ENCODE peak calls at places on chromosomes 11 and 22, in four cellular contexts. X, V, H and O are unnamed samples. For H3K4me1, the result is how much of the 10 kb centered on the place peaks cover.

GRCh38 chr11:66280428-66280827 is 2.5 kb downstream of the CNIH2 start:
- DNase-seq in H (no peak), X (no peak), V (no peak), O (no peak)

GRCh38 chr11:76810151-76810853 is 27.1 kb downstream of the TSKU start:
- DNase-seq in X (peak), V (no peak), H (peak), O (peak)

GRCh38 chr11:1561266-1561665 is 10.8 kb downstream of the DUSP8 start:
- DNase-seq in X (no peak), V (no peak), H (no peak), O (no peak)

GRCh38 chr11:114709960-114710359 is 31.6 kb downstream of the NXPE2 start:
- DNase-seq in X (no peak), H (no peak), V (no peak), O (no peak)

GRCh38 chr11:131671320-131671719 is 300.9 kb downstream of the NTM start:
- DNase-seq in H (no peak), V (no peak), X (no peak), O (no peak)

GRCh38 chr22:22410121-22410520 is 98.4 kb downstream of the ZNF280B start:
- DNase-seq in V (no peak), X (peak), H (peak), O (no peak)

GRCh38 chr11:61949169-61950034 is 749 bp upstream of the BEST1 start:
- DNase-seq in X (peak), H (peak), V (no peak), O (peak)

GRCh38 chr11:134957540-134958335 is 545.7 kb upstream of the B3GAT1 start:
- DNase-seq in V (no peak), H (no peak), X (no peak), O (no peak)

GRCh38 chr11:61510178-61510979 is 1.8 kb downstream of the LRRC10B start:
- DNase-seq in H (no peak), V (no peak), X (no peak), O (no peak)

GRCh38 chr11:68998390-68998911 is 14.6 kb downstream of the MRGPRF start:
- DNase-seq in V (no peak), X (peak), H (no peak), O (peak)

GRCh38 chr22:43315687-43316217 is 27.4 kb downstream of the SCUBE1 start:
- DNase-seq in H (no peak), V (no peak), X (no peak), O (no peak)

GRCh38 chr22:27512283-27512761 is 289.2 kb downstream of the MN1 start:
- DNase-seq in H (peak), V (peak), X (peak), O (peak)

GRCh38 chr22:46462726-46463371 is 74.6 kb downstream of the CELSR1 start:
- DNase-seq in X (no peak), V (no peak), H (no peak), O (no peak)

GRCh38 chr22:20304646-20305045 is 15.2 kb downstream of the DGCR6L start:
- DNase-seq in H (no peak), V (no peak), X (no peak), O (no peak)

GRCh38 chr22:26334232-26334631 is 94.8 kb upstream of the ASPHD2 start:
- DNase-seq in X (no peak), H (no peak), V (no peak), O (no peak)

GRCh38 chr11:11010624-11011127 is 152.8 kb upstream of the ZBED5 start:
- DNase-seq in H (peak), X (peak), V (peak), O (no peak)

GRCh38 chr11:110989734-110990133 is 255.8 kb upstream of the POU2AF2 start:
- DNase-seq in X (no peak), V (no peak), H (no peak), O (no peak)

GRCh38 chr22:50112151-50113118 is 22.6 kb downstream of the MOV10L1 start:
- DNase-seq in H (no peak), X (no peak), V (no peak), O (no peak)

GRCh38 chr11:95095858-95096587 is 6.4 kb downstream of the ENDOD1 start:
- DNase-seq in V (no peak), X (no peak), H (no peak), O (no peak)

GRCh38 chr22:23608583-23608982 is 23.5 kb downstream of the DRICH1 start:
- DNase-seq in V (no peak), H (no peak), X (no peak), O (no peak)

GRCh38 chr11:1088927-1089737 is 14.5 kb downstream of the MUC2 start:
- DNase-seq in V (no peak), H (no peak), X (no peak), O (no peak)

GRCh38 chr11:113884361-113884836 is 9.0 kb upstream of the USP28 start:
- DNase-seq in V (no peak), X (no peak), H (peak), O (no peak)

GRCh38 chr11:88454881-88455280 is 117.3 kb upstream of the CTSC start:
- DNase-seq in H (no peak), X (no peak), V (no peak), O (no peak)

DNA sequence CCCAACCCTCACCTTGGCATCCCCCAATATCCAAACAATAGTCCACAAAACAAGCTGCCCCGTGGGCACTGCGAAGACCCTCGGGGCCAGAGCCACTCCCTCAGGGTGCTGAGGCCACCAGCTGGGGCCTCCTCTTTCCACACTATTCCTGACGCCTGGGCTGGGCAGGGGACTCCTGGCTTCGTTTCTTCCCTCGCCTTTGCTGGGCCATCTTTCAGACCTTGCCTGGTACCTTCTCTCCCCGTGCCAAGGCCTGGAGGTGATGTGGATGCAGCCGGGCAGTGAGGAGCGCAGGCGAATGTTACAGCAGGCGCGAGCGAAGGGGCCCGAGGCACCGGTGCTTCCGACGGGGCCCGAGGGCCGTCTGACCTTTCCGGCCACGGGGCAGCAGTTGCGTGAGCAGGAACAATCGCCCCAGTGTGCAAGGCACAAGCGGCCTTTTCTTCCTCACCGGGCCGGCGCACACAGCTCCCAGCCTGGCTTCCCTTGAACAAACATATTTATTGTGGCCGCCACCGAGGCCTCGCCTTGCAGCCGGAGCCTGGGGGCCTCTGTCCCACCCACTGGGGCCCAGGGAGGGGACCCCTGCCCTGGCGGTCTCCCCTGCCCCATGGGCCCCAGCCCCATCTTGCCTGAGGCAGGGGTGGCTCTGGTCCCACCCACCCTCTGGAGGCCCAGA is 32.6 kb upstream of the KCNQ1OT1 start:
- DNase-seq in V (no peak), H (no peak), X (no peak), O (no peak)
- TF ChIP-seq CTCF in V (no peak), H (no peak), X (no peak), O (no peak)

GRCh38 chr11:12706531-12707499 is 32.6 kb downstream of the TEAD1 start:
- DNase-seq in H (peak), X (no peak), V (peak), O (no peak)
- H3K4me1 ChIP-seq in H (under half), X (under half), V (under half), O (under half)

GRCh38 chr22:40411506-40411861 is 41.1 kb downstream of the SGSM3 start:
- DNase-seq in V (no peak), H (no peak), X (no peak), O (peak)
- TF ChIP-seq POLR2A in V (no peak), H (no peak), X (no peak), O (no peak)

GRCh38 chr11:27697679-27698275 is 2.5 kb downstream of the BDNF start:
- DNase-seq in H (no peak), V (no peak), X (no peak), O (no peak)

GRCh38 chr11:27700351-27701261 is at the start of gene BDNF:
- DNase-seq in X (peak), H (no peak), V (no peak), O (no peak)

GRCh38 chr11:27699242-27699925 is 871 bp downstream of the BDNF start:
- DNase-seq in V (no peak), H (no peak), X (no peak), O (no peak)

GRCh38 chr11:27699926-27700350 is 317 bp downstream of the BDNF start:
- DNase-seq in X (no peak), V (no peak), H (no peak), O (no peak)

DNA sequence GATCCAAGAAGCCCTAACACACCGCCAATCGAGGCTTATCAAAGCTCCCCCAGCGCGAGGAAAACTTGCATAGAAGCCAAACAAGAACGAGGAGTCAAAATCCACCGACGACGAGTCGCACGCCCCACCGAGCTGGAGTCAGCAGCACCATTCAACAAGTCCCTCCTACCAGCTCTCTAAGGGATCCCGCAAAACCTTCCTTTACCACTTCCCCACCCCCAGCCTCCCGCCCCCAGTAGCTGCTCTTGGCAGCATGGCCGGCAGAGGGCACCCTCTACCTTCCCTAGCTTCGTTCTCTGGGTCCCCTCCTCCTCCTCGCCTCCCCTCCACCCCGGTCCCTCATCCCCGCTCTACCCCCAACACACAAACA is 1.4 kb downstream of the BDNF start:
- DNase-seq in H (peak), V (peak), X (peak), O (peak)
- TF ChIP-seq CTCF in H (peak), V (no peak), X (peak), O (no peak)

GRCh38 chr22:29339381-29340235 is 24.1 kb upstream of the RASL10A start:
- DNase-seq in V (no peak), H (no peak), X (no peak), O (no peak)
- H3K4me1 ChIP-seq in V (under half), H (under half), X (under half), O (under half)

DNA sequence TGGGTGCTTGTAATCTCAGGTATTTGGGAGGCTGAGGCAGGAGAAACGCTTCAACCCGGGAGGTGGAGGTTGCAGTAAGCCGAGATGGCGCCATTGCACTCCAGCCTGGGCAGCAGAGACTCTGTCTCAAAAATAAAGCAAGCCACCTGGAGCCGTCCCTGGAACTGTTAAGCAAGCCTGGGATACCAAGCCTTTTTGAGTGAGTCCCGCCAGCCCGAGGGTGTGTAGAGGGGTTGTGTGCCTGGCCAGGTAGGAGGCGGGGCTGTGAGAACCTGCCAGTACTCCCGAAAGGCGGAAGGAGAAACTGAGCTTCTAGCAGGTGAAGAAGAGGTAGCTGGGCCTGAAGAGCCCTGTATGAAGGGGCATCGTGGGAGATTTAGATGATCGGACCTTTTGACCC is 52.4 kb downstream of the TRIOBP start:
- DNase-seq in H (no peak), X (no peak), V (peak), O (no peak)
- TF ChIP-seq POLR2A in H (no peak), X (no peak), V (no peak), O (no peak)

GRCh38 chr11:46291441-46292143 is 14.1 kb downstream of the CREB3L1 start:
- DNase-seq in X (peak), V (peak), H (no peak), O (peak)
- TF ChIP-seq CTCF in X (no peak), V (no peak), H (no peak), O (no peak)

GRCh38 chr22:41286639-41287091 is 678 bp upstream of the RANGAP1 start:
- DNase-seq in X (peak), V (no peak), H (no peak), O (no peak)
- H3K4me1 ChIP-seq in X (under half), V (half or more), H (under half), O (under half)

DNA sequence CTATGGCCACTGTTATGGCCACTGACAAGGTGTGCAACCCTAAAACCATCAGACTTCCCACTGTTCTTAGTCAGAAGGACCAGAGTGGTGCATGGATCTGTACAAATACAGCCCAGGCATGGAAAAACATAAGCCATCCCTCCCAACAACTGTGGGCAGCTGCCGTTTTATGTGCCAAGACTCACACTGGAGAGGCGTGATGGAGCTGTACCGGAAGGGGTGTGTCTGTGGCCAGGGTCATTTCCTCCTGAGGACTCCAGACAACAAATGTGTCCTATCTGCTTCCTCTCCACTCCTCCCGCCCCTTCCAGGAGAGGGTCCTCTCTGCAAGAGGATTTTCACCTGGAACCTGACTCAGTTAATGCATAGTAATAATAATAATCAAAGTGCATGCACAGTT is 29.5 kb downstream of the KCNJ1 start:
- DNase-seq in X (no peak), V (no peak), H (no peak), O (no peak)
- TF ChIP-seq POLR2A in X (no peak), V (no peak), H (no peak), O (no peak)